ENCODE peak calls at places on chromosomes 12 and 14, in eight cellular contexts. One of them, this sample, is unnamed.

GRCh38 chr12:99605-100004 is 33.0 kb downstream of the IQSEC3 start:
- DNase-seq in neural progenitor cell: peak
- DNase-seq in astrocyte of the cerebellum: no peak
- DNase-seq in ovary: no peak
- DNase-seq in A549: no peak
- DNase-seq in spleen: no peak
- DNase-seq in aorta: no peak
- DNase-seq in lower leg skin: no peak
- DNase-seq in this sample: no peak

GRCh38 chr12:40031965-40032364 is 73.9 kb downstream of the SLC2A13 start:
- DNase-seq in neural progenitor cell: peak
- DNase-seq in astrocyte of the cerebellum: no peak
- DNase-seq in ovary: no peak
- DNase-seq in A549: no peak
- DNase-seq in spleen: no peak
- DNase-seq in aorta: no peak
- DNase-seq in lower leg skin: no peak
- DNase-seq in this sample: no peak

GRCh38 chr14:92121207-92121669 is 268 bp downstream of the NDUFB1 start:
- DNase-seq in neural progenitor cell: peak
- DNase-seq in astrocyte of the cerebellum: no peak
- DNase-seq in ovary: no peak
- DNase-seq in A549: no peak
- DNase-seq in spleen: no peak
- DNase-seq in aorta: peak
- DNase-seq in lower leg skin: no peak
- DNase-seq in this sample: no peak

GRCh38 chr12:94240171-94240570 is 91.8 kb downstream of the PLXNC1 start:
- DNase-seq in neural progenitor cell: no peak
- DNase-seq in astrocyte of the cerebellum: no peak
- DNase-seq in ovary: no peak
- DNase-seq in A549: no peak
- DNase-seq in spleen: no peak
- DNase-seq in aorta: no peak
- DNase-seq in lower leg skin: no peak
- DNase-seq in this sample: no peak

GRCh38 chr12:69897744-69898143 is 72.7 kb downstream of the MYRFL start:
- DNase-seq in neural progenitor cell: no peak
- DNase-seq in astrocyte of the cerebellum: peak
- DNase-seq in ovary: no peak
- DNase-seq in A549: no peak
- DNase-seq in spleen: no peak
- DNase-seq in aorta: no peak
- DNase-seq in lower leg skin: no peak
- DNase-seq in this sample: peak

GRCh38 chr12:93879476-93880376 is 202.6 kb downstream of the CRADD start:
- DNase-seq in neural progenitor cell: no peak
- DNase-seq in astrocyte of the cerebellum: peak
- DNase-seq in ovary: no peak
- DNase-seq in A549: no peak
- DNase-seq in spleen: no peak
- DNase-seq in aorta: no peak
- DNase-seq in lower leg skin: no peak
- DNase-seq in this sample: peak

GRCh38 chr14:67971627-67972625 is 152.3 kb downstream of the RAD51B start:
- DNase-seq in neural progenitor cell: no peak
- DNase-seq in astrocyte of the cerebellum: no peak
- DNase-seq in ovary: no peak
- DNase-seq in A549: no peak
- DNase-seq in spleen: no peak
- DNase-seq in aorta: no peak
- DNase-seq in lower leg skin: no peak
- DNase-seq in this sample: no peak

GRCh38 chr12:131391399-131391798 is 319.5 kb upstream of the SFSWAP start:
- DNase-seq in neural progenitor cell: no peak
- DNase-seq in astrocyte of the cerebellum: no peak
- DNase-seq in ovary: no peak
- DNase-seq in A549: no peak
- DNase-seq in spleen: peak
- DNase-seq in aorta: no peak
- DNase-seq in lower leg skin: no peak
- DNase-seq in this sample: no peak

GRCh38 chr14:54683882-54684794 is 117.2 kb downstream of the SAMD4A start:
- DNase-seq in neural progenitor cell: peak
- DNase-seq in astrocyte of the cerebellum: peak
- DNase-seq in ovary: no peak
- DNase-seq in A549: no peak
- DNase-seq in spleen: no peak
- DNase-seq in aorta: peak
- DNase-seq in lower leg skin: peak
- DNase-seq in this sample: peak

GRCh38 chr12:31749024-31749704 is 20.3 kb upstream of the AMN1 start:
- DNase-seq in neural progenitor cell: no peak
- DNase-seq in astrocyte of the cerebellum: peak
- DNase-seq in ovary: no peak
- DNase-seq in A549: peak
- DNase-seq in spleen: peak
- DNase-seq in aorta: peak
- DNase-seq in lower leg skin: peak
- DNase-seq in this sample: peak

GRCh38 chr12:64243809-64244208 is 21.7 kb upstream of the KICS2 start:
- DNase-seq in neural progenitor cell: no peak
- DNase-seq in astrocyte of the cerebellum: no peak
- DNase-seq in ovary: no peak
- DNase-seq in A549: no peak
- DNase-seq in spleen: no peak
- DNase-seq in aorta: no peak
- DNase-seq in lower leg skin: no peak
- DNase-seq in this sample: no peak

GRCh38 chr12:79661629-79662028 is 29.1 kb downstream of the PAWR start:
- DNase-seq in neural progenitor cell: no peak
- DNase-seq in astrocyte of the cerebellum: no peak
- DNase-seq in ovary: no peak
- DNase-seq in A549: no peak
- DNase-seq in spleen: no peak
- DNase-seq in aorta: no peak
- DNase-seq in lower leg skin: no peak
- DNase-seq in this sample: no peak

GRCh38 chr12:124369901-124370378 is 75.0 kb downstream of the RFLNA start:
- DNase-seq in neural progenitor cell: no peak
- DNase-seq in astrocyte of the cerebellum: no peak
- DNase-seq in ovary: no peak
- DNase-seq in A549: no peak
- DNase-seq in spleen: no peak
- DNase-seq in aorta: no peak
- DNase-seq in lower leg skin: no peak
- DNase-seq in this sample: no peak

GRCh38 chr12:2692156-2692555 is 102.6 kb upstream of the FKBP4 start:
- DNase-seq in neural progenitor cell: no peak
- DNase-seq in astrocyte of the cerebellum: no peak
- DNase-seq in ovary: no peak
- DNase-seq in A549: no peak
- DNase-seq in spleen: no peak
- DNase-seq in aorta: no peak
- DNase-seq in lower leg skin: peak
- DNase-seq in this sample: no peak

GRCh38 chr12:5768171-5768879 is 176.7 kb downstream of the ANO2 start:
- DNase-seq in neural progenitor cell: no peak
- DNase-seq in astrocyte of the cerebellum: no peak
- DNase-seq in ovary: no peak
- DNase-seq in A549: no peak
- DNase-seq in spleen: no peak
- DNase-seq in aorta: peak
- DNase-seq in lower leg skin: no peak
- DNase-seq in this sample: no peak

GRCh38 chr14:60506462-60506984 is 2.4 kb upstream of the SIX6 start:
- DNase-seq in neural progenitor cell: peak
- DNase-seq in astrocyte of the cerebellum: no peak
- DNase-seq in ovary: no peak
- DNase-seq in A549: no peak
- DNase-seq in spleen: no peak
- DNase-seq in aorta: no peak
- DNase-seq in lower leg skin: no peak
- DNase-seq in this sample: no peak

GRCh38 chr14:60506010-60506409 is 2.9 kb upstream of the SIX6 start:
- DNase-seq in neural progenitor cell: no peak
- DNase-seq in astrocyte of the cerebellum: no peak
- DNase-seq in ovary: no peak
- DNase-seq in A549: no peak
- DNase-seq in spleen: no peak
- DNase-seq in aorta: no peak
- DNase-seq in lower leg skin: no peak
- DNase-seq in this sample: no peak

GRCh38 chr14:60508363-60508706 is 611 bp upstream of the SIX6 start:
- DNase-seq in neural progenitor cell: no peak
- DNase-seq in astrocyte of the cerebellum: no peak
- DNase-seq in ovary: no peak
- DNase-seq in A549: no peak
- DNase-seq in spleen: no peak
- DNase-seq in aorta: no peak
- DNase-seq in lower leg skin: no peak
- DNase-seq in this sample: no peak

GRCh38 chr14:60508707-60509437 is at the start of gene SIX6:
- DNase-seq in neural progenitor cell: peak
- DNase-seq in astrocyte of the cerebellum: peak
- DNase-seq in ovary: no peak
- DNase-seq in A549: no peak
- DNase-seq in spleen: no peak
- DNase-seq in aorta: no peak
- DNase-seq in lower leg skin: no peak
- DNase-seq in this sample: no peak

GRCh38 chr14:60506985-60507829 is 1.7 kb upstream of the SIX6 start:
- DNase-seq in neural progenitor cell: peak
- DNase-seq in astrocyte of the cerebellum: no peak
- DNase-seq in ovary: no peak
- DNase-seq in A549: no peak
- DNase-seq in spleen: no peak
- DNase-seq in aorta: no peak
- DNase-seq in lower leg skin: no peak
- DNase-seq in this sample: no peak
- H3K4me3 ChIP-seq in neural progenitor cell: peak
- H3K4me3 ChIP-seq in astrocyte of the cerebellum: no peak
- H3K4me3 ChIP-seq in ovary: no peak
- H3K4me3 ChIP-seq in A549: no peak
- H3K4me3 ChIP-seq in spleen: no peak
- H3K4me3 ChIP-seq in aorta: no peak
- H3K4me3 ChIP-seq in lower leg skin: no peak
- H3K4me3 ChIP-seq in this sample: no peak

GRCh38 chr12:48002179-48002601 is 2.1 kb downstream of the COL2A1 start:
- DNase-seq in neural progenitor cell: peak
- DNase-seq in astrocyte of the cerebellum: no peak
- DNase-seq in ovary: no peak
- DNase-seq in A549: peak
- DNase-seq in spleen: no peak
- DNase-seq in aorta: no peak
- DNase-seq in lower leg skin: peak
- DNase-seq in this sample: no peak
- H3K4me3 ChIP-seq in neural progenitor cell: peak
- H3K4me3 ChIP-seq in astrocyte of the cerebellum: peak
- H3K4me3 ChIP-seq in ovary: peak
- H3K4me3 ChIP-seq in A549: peak
- H3K4me3 ChIP-seq in spleen: peak
- H3K4me3 ChIP-seq in aorta: peak
- H3K4me3 ChIP-seq in lower leg skin: peak
- H3K4me3 ChIP-seq in this sample: peak

GRCh38 chr12:116735084-116735483 is 2.8 kb downstream of the SPRING1 start:
- DNase-seq in neural progenitor cell: no peak
- DNase-seq in astrocyte of the cerebellum: no peak
- DNase-seq in ovary: no peak
- DNase-seq in A549: no peak
- DNase-seq in spleen: no peak
- DNase-seq in aorta: no peak
- DNase-seq in lower leg skin: no peak
- DNase-seq in this sample: no peak

GRCh38 chr12:116735951-116736599 is 1.8 kb downstream of the SPRING1 start:
- DNase-seq in neural progenitor cell: no peak
- DNase-seq in astrocyte of the cerebellum: no peak
- DNase-seq in ovary: no peak
- DNase-seq in A549: no peak
- DNase-seq in spleen: no peak
- DNase-seq in aorta: no peak
- DNase-seq in lower leg skin: no peak
- DNase-seq in this sample: no peak

GRCh38 chr12:116737774-116738657 is at the start of the genes RNFT2 and SPRING1:
- DNase-seq in neural progenitor cell: peak
- DNase-seq in astrocyte of the cerebellum: peak
- DNase-seq in ovary: peak
- DNase-seq in A549: peak
- DNase-seq in spleen: peak
- DNase-seq in aorta: peak
- DNase-seq in lower leg skin: peak
- DNase-seq in this sample: peak

GRCh38 chr12:116736962-116737773 is 701 bp downstream of the SPRING1 start:
- DNase-seq in neural progenitor cell: peak
- DNase-seq in astrocyte of the cerebellum: no peak
- DNase-seq in ovary: no peak
- DNase-seq in A549: peak
- DNase-seq in spleen: peak
- DNase-seq in aorta: no peak
- DNase-seq in lower leg skin: no peak
- DNase-seq in this sample: no peak

GRCh38 chr12:116739381-116739887 is 1.3 kb downstream of the RNFT2 start:
- DNase-seq in neural progenitor cell: no peak
- DNase-seq in astrocyte of the cerebellum: no peak
- DNase-seq in ovary: no peak
- DNase-seq in A549: no peak
- DNase-seq in spleen: no peak
- DNase-seq in aorta: no peak
- DNase-seq in lower leg skin: no peak
- DNase-seq in this sample: no peak
- H3K4me3 ChIP-seq in neural progenitor cell: peak
- H3K4me3 ChIP-seq in astrocyte of the cerebellum: no peak
- H3K4me3 ChIP-seq in ovary: no peak
- H3K4me3 ChIP-seq in A549: no peak
- H3K4me3 ChIP-seq in spleen: peak
- H3K4me3 ChIP-seq in aorta: no peak
- H3K4me3 ChIP-seq in lower leg skin: no peak
- H3K4me3 ChIP-seq in this sample: no peak

DNA sequence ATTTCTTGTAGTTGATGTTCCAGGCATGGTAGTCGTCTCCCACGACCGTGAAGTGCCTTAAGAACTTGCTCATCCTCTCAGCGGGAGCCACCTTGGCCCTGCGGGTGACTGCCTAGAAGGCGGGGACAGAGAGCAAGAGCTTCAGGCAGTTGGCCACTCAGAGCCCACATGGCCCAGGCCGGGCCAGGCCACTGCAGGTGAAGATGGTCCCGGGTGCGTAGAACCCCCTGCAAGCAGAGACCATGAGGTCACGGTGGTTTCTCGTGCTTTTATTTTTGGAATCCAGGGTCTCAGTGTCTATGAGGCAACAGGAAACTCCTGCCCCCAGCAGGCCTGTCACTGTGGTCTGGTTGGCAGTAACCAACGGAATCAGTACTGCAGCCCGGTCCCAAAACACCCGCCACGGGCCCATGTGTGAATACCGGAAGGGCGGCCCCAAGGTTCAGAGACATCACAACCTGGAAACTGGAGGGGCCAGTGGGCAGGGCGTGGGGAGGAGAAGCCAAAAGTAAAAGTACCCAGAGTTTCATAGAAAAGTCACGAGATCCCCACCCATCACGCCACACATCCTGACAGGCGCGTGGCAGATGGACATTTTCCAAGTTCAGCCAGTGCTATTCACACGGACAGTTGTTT is 27.5 kb downstream of the HVCN1 start:
- DNase-seq in neural progenitor cell: no peak
- DNase-seq in astrocyte of the cerebellum: no peak
- DNase-seq in ovary: no peak
- DNase-seq in A549: no peak
- DNase-seq in spleen: peak
- DNase-seq in aorta: peak
- DNase-seq in lower leg skin: peak
- DNase-seq in this sample: no peak
- H3K4me3 ChIP-seq in neural progenitor cell: no peak
- H3K4me3 ChIP-seq in astrocyte of the cerebellum: no peak
- H3K4me3 ChIP-seq in ovary: no peak
- H3K4me3 ChIP-seq in A549: no peak
- H3K4me3 ChIP-seq in spleen: peak
- H3K4me3 ChIP-seq in aorta: no peak
- H3K4me3 ChIP-seq in lower leg skin: no peak
- H3K4me3 ChIP-seq in this sample: no peak

This sample was measured in AG09309.